ENCODE peak calls at places on chromosomes 4 and X, in eight cellular contexts. G is DND-41, K is GM23338, W is uterus, X is cardiac muscle cell, M is adrenal gland, S is esophagus squamous epithelium, O is fibroblast of pulmonary artery. B is an unnamed sample.

GRCh38 chr4:70704333-70705145 is 16.2 kb downstream of the UTP3 start:
- DNase-seq in O (peak), W (peak), S (peak), K (peak), X (peak), G (peak), M (peak), B (peak)

GRCh38 chrX:40176979-40177430 is 79.2 kb upstream of the BCOR start:
- DNase-seq in W (no peak), K (peak), M (peak), G (no peak), X (no peak), O (no peak), S (no peak), B (peak)

GRCh38 chr4:76213415-76214268 is at the start of gene SCARB2:
- DNase-seq in S (peak), K (peak), M (peak), O (peak), W (peak), G (peak), X (peak), B (peak)

GRCh38 chr4:109816082-109816442 is 500 bp downstream of the GAR1 start:
- DNase-seq in X (no peak), W (no peak), K (peak), O (no peak), G (peak), M (no peak), S (no peak), B (peak)

GRCh38 chr4:56323386-56323785 is 63.9 kb downstream of the AASDH start:
- DNase-seq in G (no peak), W (no peak), K (no peak), S (no peak), O (no peak), M (no peak), X (no peak), B (no peak)

GRCh38 chrX:19183777-19184485 is 61.7 kb upstream of the ADGRG2 start:
- DNase-seq in M (no peak), W (no peak), X (no peak), S (no peak), K (no peak), O (no peak), G (no peak), B (no peak)

GRCh38 chr4:128483041-128483440 is 195.4 kb upstream of the PGRMC2 start:
- DNase-seq in G (no peak), K (no peak), X (no peak), W (no peak), O (no peak), S (no peak), M (no peak), B (no peak)

GRCh38 chr4:173169428-173170209 is 1.0 kb downstream of the GALNT7 start:
- DNase-seq in W (peak), O (peak), M (peak), X (peak), G (peak), K (peak), S (no peak), B (peak)

GRCh38 chr4:73341454-73341853 is 62.6 kb upstream of the ALB start:
- DNase-seq in X (peak), G (peak), O (peak), S (no peak), W (no peak), K (peak), M (peak), B (peak)

GRCh38 chr4:75637176-75637575 is 6.8 kb upstream of the CDKL2 start:
- DNase-seq in X (no peak), M (no peak), W (no peak), O (no peak), S (no peak), K (no peak), G (no peak), B (no peak)

GRCh38 chr4:1493540-1494287 is 87.5 kb upstream of the NKX1-1 start:
- DNase-seq in W (no peak), X (no peak), K (no peak), O (no peak), M (no peak), G (no peak), S (no peak), B (no peak)

GRCh38 chr4:70902577-70903281 is 560 bp downstream of the MOB1B start:
- DNase-seq in X (peak), K (peak), M (no peak), S (no peak), W (no peak), O (peak), G (peak), B (peak)

GRCh38 chr4:110631582-110632505 is 9.0 kb upstream of the PITX2 start:
- DNase-seq in K (peak), W (peak), M (peak), O (peak), G (no peak), S (no peak), X (peak), B (peak)

GRCh38 chrX:134660627-134661026 is 2.4 kb upstream of the PLAC1 start:
- DNase-seq in O (no peak), X (no peak), W (no peak), S (no peak), G (no peak), M (no peak), K (no peak), B (no peak)

GRCh38 chrX:53186363-53186762 is 38.6 kb downstream of the KDM5C start:
- DNase-seq in S (no peak), G (no peak), W (no peak), K (no peak), X (no peak), M (no peak), O (no peak), B (no peak)

GRCh38 chr4:78592104-78592783 is 40.7 kb downstream of the ANXA3 start:
- DNase-seq in G (peak), O (no peak), S (no peak), X (no peak), M (no peak), W (no peak), K (peak), B (peak)

GRCh38 chrX:35622021-35622420 is 176.1 kb upstream of the MAGEB16 start:
- DNase-seq in M (no peak), X (no peak), G (no peak), W (no peak), S (no peak), K (no peak), O (no peak), B (no peak)

GRCh38 chrX:142244568-142244967 is 39.5 kb upstream of the MAGEC2 start:
- DNase-seq in X (no peak), O (no peak), W (no peak), M (no peak), K (no peak), S (no peak), G (no peak), B (no peak)

GRCh38 chrX:6095469-6095868 is 133.2 kb downstream of the NLGN4X start:
- DNase-seq in W (no peak), O (no peak), M (no peak), S (no peak), X (no peak), G (peak), K (peak), B (no peak)

GRCh38 chrX:73965833-73966232 is 338.1 kb upstream of the ZCCHC13 start:
- DNase-seq in X (no peak), O (no peak), G (no peak), M (no peak), K (peak), W (no peak), S (no peak), B (no peak)

GRCh38 chr4:109125084-109125483 is 177.4 kb downstream of the COL25A1 start:
- DNase-seq in K (peak), S (no peak), O (no peak), M (no peak), X (no peak), W (no peak), G (no peak), B (no peak)

GRCh38 chrX:54292755-54293154 is 65.1 kb downstream of the WNK3 start:
- DNase-seq in M (no peak), W (no peak), X (no peak), S (no peak), K (no peak), O (no peak), G (no peak), B (no peak)

GRCh38 chr4:107044170-107044569 is 8.1 kb upstream of the DKK2 start:
- DNase-seq in G (no peak), W (no peak), M (no peak), S (no peak), K (peak), O (no peak), X (no peak), B (no peak)

GRCh38 chrX:41085883-41086626 is 810 bp downstream of the USP9X start:
- DNase-seq in W (peak), S (no peak), M (peak), K (peak), X (peak), G (peak), O (peak), B (peak)

GRCh38 chrX:12401252-12401651 is 263.0 kb downstream of the FRMPD4 start:
- DNase-seq in W (no peak), M (no peak), S (no peak), X (no peak), K (no peak), O (no peak), G (no peak), B (no peak)

GRCh38 chr4:94548571-94548970 is 96.8 kb downstream of the PDLIM5 start:
- DNase-seq in G (no peak), K (peak), X (peak), S (no peak), O (peak), M (no peak), W (peak), B (no peak)

GRCh38 chr4:184598753-184599491 is 50.3 kb downstream of the CASP3 start:
- DNase-seq in X (peak), W (no peak), M (no peak), G (no peak), S (no peak), K (no peak), O (peak), B (no peak)

GRCh38 chr4:182832352-182833120 is 84.7 kb downstream of the DCTD start:
- DNase-seq in X (peak), M (no peak), G (no peak), S (no peak), W (no peak), K (no peak), O (no peak), B (no peak)

GRCh38 chr4:87093443-87094123 is 126.8 kb downstream of the KLHL8 start:
- DNase-seq in O (peak), M (no peak), S (no peak), G (peak), X (peak), W (no peak), K (peak), B (peak)

GRCh38 chrX:83511208-83511607 is 3.1 kb downstream of the POU3F4 start:
- DNase-seq in M (no peak), W (no peak), K (peak), G (no peak), O (no peak), S (no peak), X (no peak), B (no peak)

GRCh38 chr4:88967883-88968316 is 89.1 kb downstream of the FAM13A start:
- DNase-seq in G (no peak), K (no peak), M (no peak), O (no peak), S (no peak), X (no peak), W (no peak), B (no peak)

GRCh38 chrX:93422693-93423092 is 250.7 kb downstream of the NAP1L3 start:
- DNase-seq in X (peak), S (no peak), G (no peak), W (no peak), M (peak), O (peak), K (peak), B (peak)

GRCh38 chrX:21408324-21408723 is 34.1 kb downstream of the CNKSR2 start:
- DNase-seq in W (no peak), O (no peak), M (no peak), X (no peak), K (no peak), G (no peak), S (no peak), B (no peak)

GRCh38 chr4:159174645-159175147 is 71.8 kb downstream of the RAPGEF2 start:
- DNase-seq in S (no peak), O (peak), K (no peak), M (no peak), W (no peak), G (no peak), X (peak), B (no peak)

GRCh38 chr4:159177265-159178146 is 74.6 kb downstream of the RAPGEF2 start:
- DNase-seq in K (no peak), X (no peak), W (no peak), S (no peak), M (no peak), G (no peak), O (no peak), B (no peak)

GRCh38 chr4:159175989-159176375 is 73.1 kb downstream of the RAPGEF2 start:
- DNase-seq in W (no peak), O (no peak), X (no peak), S (no peak), M (no peak), K (no peak), G (no peak), B (no peak)

GRCh38 chr4:159178147-159178541 is 75.3 kb downstream of the RAPGEF2 start:
- DNase-seq in W (no peak), M (no peak), G (no peak), O (peak), X (peak), S (no peak), K (no peak), B (no peak)

DNA sequence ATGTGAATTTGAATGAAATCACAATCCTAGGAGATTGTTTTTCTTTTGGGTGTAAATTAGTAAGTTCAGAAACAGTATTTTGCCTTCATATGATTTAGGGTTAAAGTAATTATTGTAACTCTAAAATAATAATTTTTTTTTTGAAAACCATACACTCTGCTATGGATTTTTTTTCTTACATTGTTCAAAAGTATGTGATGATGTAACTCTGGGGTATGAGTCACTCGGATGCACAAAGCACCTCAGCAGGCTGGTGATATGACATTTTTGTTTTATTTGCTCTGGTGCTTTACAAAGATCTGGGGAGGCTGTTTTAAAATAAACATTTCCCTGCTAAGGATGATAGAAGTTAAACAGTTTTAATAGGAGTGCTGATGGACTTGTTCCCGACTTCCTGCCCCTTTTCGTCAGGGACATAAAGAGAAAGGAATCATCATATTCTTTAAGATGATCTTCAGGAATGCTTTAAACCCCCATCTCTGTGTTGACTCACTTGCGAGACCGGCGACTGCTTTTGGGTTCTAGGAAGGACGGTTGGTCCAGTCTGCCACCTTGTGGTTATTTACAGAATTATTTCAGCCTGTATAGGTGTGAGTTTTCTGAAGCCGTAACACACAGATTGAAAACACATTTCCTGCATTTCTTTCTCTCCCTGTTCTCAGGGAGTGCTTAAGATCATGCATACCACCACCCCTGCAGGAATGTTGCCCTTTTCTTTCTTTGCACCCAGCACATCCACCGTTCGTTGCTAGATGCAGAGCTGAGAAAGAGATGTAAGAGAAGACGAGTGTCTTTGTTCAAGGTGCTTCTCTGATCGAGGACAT is 72.5 kb downstream of the RAPGEF2 start:
- DNase-seq in S (no peak), W (peak), G (peak), X (peak), K (peak), M (peak), O (peak), B (peak)
- TF ChIP-seq CTCF in S (peak), W (peak), G (peak), X (peak), K (peak), M (peak), O (peak), B (peak)

GRCh38 chr4:115028682-115029385 is 84.6 kb downstream of the NDST4 start:
- DNase-seq in X (no peak), K (no peak), O (no peak), M (no peak), G (no peak), W (no peak), S (no peak), B (no peak)
- TF ChIP-seq CTCF in X (no peak), K (no peak), O (no peak), M (no peak), G (no peak), W (no peak), S (no peak), B (no peak)

GRCh38 chr4:57424231-57424897 is 314.2 kb upstream of the IGFBP7 start:
- DNase-seq in S (no peak), W (no peak), K (no peak), G (no peak), O (peak), X (peak), M (peak), B (no peak)

GRCh38 chr4:57425610-57426009 is 315.4 kb upstream of the IGFBP7 start:
- DNase-seq in O (no peak), S (no peak), G (no peak), M (no peak), W (no peak), K (no peak), X (no peak), B (no peak)

GRCh38 chr4:57430706-57431105 is 320.5 kb upstream of the IGFBP7 start:
- DNase-seq in K (no peak), M (no peak), X (no peak), W (no peak), G (no peak), O (no peak), S (no peak), B (no peak)

DNA sequence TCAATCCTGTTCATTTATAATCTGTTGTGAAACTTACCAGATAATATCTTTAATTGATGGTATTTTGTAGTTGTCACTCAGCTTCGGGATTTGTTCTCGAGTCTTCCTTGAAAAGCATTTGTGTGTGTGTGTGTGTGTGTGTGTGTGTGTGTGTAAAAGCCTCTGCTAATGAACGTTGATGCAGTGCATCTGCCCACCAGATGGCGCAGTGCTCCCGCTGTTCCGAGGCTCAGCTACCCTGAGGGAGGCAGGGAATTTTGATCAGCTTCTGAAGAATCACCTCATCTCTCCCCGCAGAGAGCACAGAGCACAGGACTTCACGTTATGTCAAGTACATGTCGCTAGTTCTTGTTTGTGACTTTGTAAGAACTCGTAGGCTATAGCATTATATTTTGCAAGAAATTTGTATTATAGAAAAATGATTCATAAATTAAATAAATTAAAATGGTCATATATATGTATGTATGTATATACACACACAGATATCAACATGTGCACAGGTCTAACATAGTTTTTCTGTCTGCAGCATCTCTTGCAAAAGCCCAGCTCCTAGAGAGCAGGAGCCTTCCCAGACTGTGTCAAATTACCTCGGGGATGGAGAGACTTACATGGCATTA is 316.7 kb upstream of the IGFBP7 start:
- DNase-seq in X (peak), G (peak), W (no peak), M (peak), K (peak), O (peak), S (no peak), B (peak)
- TF ChIP-seq CTCF in X (peak), G (peak), W (peak), M (peak), K (peak), O (peak), S (peak), B (peak)

DNA sequence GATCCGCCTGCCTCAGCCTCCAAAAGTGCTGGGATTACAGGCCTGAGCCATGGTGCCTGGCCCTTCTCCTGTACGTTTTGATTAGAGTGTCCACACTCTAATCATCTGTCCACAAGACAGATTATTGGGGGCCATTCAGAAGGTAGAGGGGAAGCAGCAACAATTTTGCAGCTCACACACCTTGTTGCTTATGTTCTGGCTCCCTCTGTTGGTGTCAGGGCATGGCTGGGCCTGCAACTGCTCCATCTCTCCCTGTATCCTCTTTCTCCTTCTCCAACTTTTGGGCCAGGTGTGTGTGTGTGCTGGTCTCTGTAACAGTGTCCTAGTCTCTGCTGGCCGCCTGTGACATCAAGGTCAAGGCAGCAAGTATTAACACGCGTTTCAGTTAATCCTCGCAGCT is 125.5 kb upstream of the MBNL3 start:
- DNase-seq in O (peak), G (peak), S (no peak), X (no peak), M (no peak), K (peak), W (no peak), B (peak)
- TF ChIP-seq CTCF in O (peak), G (peak), S (no peak), X (peak), M (no peak), K (peak), W (no peak), B (no peak)

GRCh38 chrX:2230457-2230856 is 270.3 kb downstream of the DHRSX start:
- DNase-seq in K (no peak), W (no peak), M (no peak), S (no peak), X (no peak), G (no peak), O (no peak), B (no peak)

GRCh38 chrX:2226182-2226581 is 274.6 kb downstream of the DHRSX start:
- DNase-seq in X (no peak), W (no peak), M (no peak), S (no peak), G (no peak), O (no peak), K (no peak), B (no peak)

GRCh38 chrX:2226906-2227656 is 273.7 kb downstream of the DHRSX start:
- DNase-seq in M (no peak), S (no peak), W (no peak), O (no peak), X (no peak), K (no peak), G (no peak), B (no peak)

GRCh38 chrX:2228466-2228865 is 272.3 kb downstream of the DHRSX start:
- DNase-seq in X (no peak), O (no peak), W (no peak), M (no peak), S (no peak), K (no peak), G (peak), B (no peak)

DNA sequence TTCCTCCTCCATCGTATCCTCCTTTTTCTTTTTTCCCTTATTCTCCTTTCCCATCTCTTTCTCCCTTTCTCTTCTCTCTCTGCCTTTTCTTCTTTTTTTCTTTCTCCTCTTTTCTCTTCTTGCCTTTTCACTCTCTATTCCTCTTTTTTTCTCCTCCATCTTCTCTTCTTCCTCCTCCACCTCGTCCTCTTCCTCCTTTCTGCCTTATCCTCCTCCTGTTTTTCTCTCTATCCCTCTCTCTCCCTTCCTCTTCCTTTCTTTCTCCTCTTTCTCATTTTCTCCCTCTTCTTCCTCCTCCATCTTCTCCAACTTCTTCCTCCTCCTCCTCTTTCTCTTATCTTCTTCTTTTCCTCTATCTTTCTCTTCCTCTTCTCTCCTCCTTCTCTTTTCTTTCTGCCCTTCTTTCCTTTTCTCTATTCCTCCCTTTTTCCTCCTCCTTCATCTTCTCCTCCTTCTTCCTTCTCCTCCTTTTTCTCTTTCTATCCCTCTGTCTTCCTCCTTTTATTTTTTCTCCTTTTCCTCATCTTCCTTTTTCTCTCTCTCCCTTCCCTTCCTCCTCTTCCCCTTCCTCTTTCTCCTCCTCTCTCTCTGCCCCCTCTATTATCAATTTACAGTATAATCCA is 269.1 kb downstream of the DHRSX start:
- DNase-seq in K (no peak), G (no peak), M (no peak), W (no peak), X (no peak), O (no peak), S (no peak), B (no peak)
- TF ChIP-seq CTCF in K (no peak), G (no peak), M (no peak), W (no peak), X (no peak), O (no peak), S (no peak), B (no peak)

B was measured in GM20000.